ENCODE peak calls at places on chromosomes 11 and 22, in nine cellular contexts. J, V, H, T, E, Z, Q, Y and C are unnamed samples.

GRCh38 chr22:41382098-41382578 is 396 bp downstream of the TEF start:
- DNase-seq in J (peak; percentile 59), V (peak; percentile 69), H (no peak), T (peak; percentile 91), E (peak; percentile 14), Z (no peak), Q (peak; percentile 92), Y (peak; percentile 74), C (peak; percentile 25)

GRCh38 chr11:73219396-73220285 is 1.6 kb downstream of the P2RY2 start:
- DNase-seq in J (no peak), V (no peak), H (no peak), T (no peak), E (no peak), Z (no peak), Q (no peak), Y (no peak), C (no peak)

GRCh38 chr22:41223535-41223934 is 17.2 kb downstream of the CHADL start:
- DNase-seq in J (no peak), V (no peak), H (no peak), T (no peak), E (no peak), Z (no peak), Q (no peak), Y (no peak), C (no peak)

GRCh38 chr22:43131773-43132501 is 11.3 kb downstream of the MCAT start:
- DNase-seq in J (no peak), V (no peak), H (no peak), T (no peak), E (no peak), Z (no peak), Q (no peak), Y (no peak), C (no peak)

GRCh38 chr11:124835918-124836317 is 29.3 kb upstream of the ROBO3 start:
- DNase-seq in J (no peak), V (no peak), H (no peak), T (no peak), E (no peak), Z (no peak), Q (no peak), Y (no peak), C (no peak)

GRCh38 chr11:14593671-14594070 is 49.9 kb upstream of the PDE3B start:
- DNase-seq in J (no peak), V (no peak), H (no peak), T (no peak), E (no peak), Z (no peak), Q (no peak), Y (no peak), C (no peak)

GRCh38 chr11:10494636-10495463 is 39.8 kb downstream of the AMPD3 start:
- DNase-seq in J (no peak), V (no peak), H (no peak), T (peak; percentile 33), E (no peak), Z (no peak), Q (no peak), Y (no peak), C (no peak)

GRCh38 chr11:86183694-86184093 is 60.9 kb upstream of the EED start:
- DNase-seq in J (peak; percentile 59), V (peak; percentile 75), H (no peak), T (no peak), E (no peak), Z (no peak), Q (no peak), Y (no peak), C (no peak)

GRCh38 chr22:49575703-49576081 is 252.0 kb downstream of the BRD1 start:
- DNase-seq in J (no peak), V (no peak), H (no peak), T (peak; percentile 41), E (no peak), Z (no peak), Q (no peak), Y (no peak), C (no peak)

GRCh38 chr22:44181033-44181911 is 547 bp downstream of the PARVG start:
- DNase-seq in J (no peak), V (peak; percentile 80), H (no peak), T (no peak), E (peak; percentile 32), Z (no peak), Q (no peak), Y (peak; percentile 85), C (no peak)

GRCh38 chr22:27461470-27461869 is 340.1 kb downstream of the MN1 start:
- DNase-seq in J (peak; percentile 75), V (no peak), H (no peak), T (no peak), E (no peak), Z (no peak), Q (no peak), Y (no peak), C (peak; percentile 21)

GRCh38 chr11:3136542-3137455 is 28.3 kb downstream of the OSBPL5 start:
- DNase-seq in J (no peak), V (peak; percentile 12), H (no peak), T (peak; percentile 52), E (no peak), Z (no peak), Q (no peak), Y (peak; percentile 37), C (no peak)